ENCODE peak calls at places on chromosomes 7 and 10, in nine cellular contexts. T is H7; C is stimulated activated CD4-positive, alpha-beta T cell treated with anti-CD3 and anti-CD28 coated beads, Interleukin-1b, Interleukin-23, amount 100 ng/mL, for 4 hours; I is nucleus accumbens; A is transverse colon; N is effector CD4-positive, alpha-beta T cell; K is Caki2; B is effector memory CD4-positive, alpha-beta T cell; L is SJSA1. V is an unnamed sample.
A peak's percentile ranks its signal among the peaks of the same experiment; 100 is the strongest.

GRCh38 chr10:15808204-15808797 is 52.0 kb downstream of the MINDY3 start:
- DNase-seq in A (no peak), K (no peak), I (no peak), N (no peak), L (no peak), B (no peak), C (no peak), T (no peak), V (no peak)

GRCh38 chr7:77327932-77328628 is 88.1 kb downstream of the GSAP start:
- DNase-seq in C (no peak), A (no peak), L (no peak), B (no peak), I (no peak), N (no peak), K (no peak), T (no peak), V (no peak)

GRCh38 chr7:37231613-37232012 is 217.1 kb downstream of the ELMO1 start:
- DNase-seq in N (no peak), A (no peak), K (no peak), L (no peak), T (no peak), B (no peak), I (no peak), C (no peak), V (no peak)

GRCh38 chr7:12111461-12112405 is 99.4 kb upstream of the TMEM106B start:
- DNase-seq in B (no peak), T (peak; percentile 44), N (no peak), L (no peak), I (no peak), K (peak; percentile 59), A (peak; percentile 28), C (peak; percentile 6), V (peak; percentile 45)

GRCh38 chr10:79358811-79359210 is 11.5 kb downstream of the PPIF start:
- DNase-seq in B (no peak), K (no peak), I (no peak), C (no peak), T (no peak), L (no peak), N (no peak), A (peak; percentile 70), V (no peak)

GRCh38 chr7:75055830-75056431 is 17.7 kb downstream of the RCC1L start:
- DNase-seq in N (no peak), B (no peak), L (no peak), T (no peak), C (no peak), K (no peak), A (no peak), I (no peak), V (no peak)

GRCh38 chr7:30911133-30911532 is 520 bp upstream of the AQP1 start:
- DNase-seq in T (no peak), L (no peak), I (no peak), N (no peak), K (no peak), A (no peak), B (no peak), C (no peak), V (no peak)

GRCh38 chr7:112874909-112875308 is 84.7 kb upstream of the TMEM168 start:
- DNase-seq in K (no peak), I (no peak), B (no peak), C (no peak), T (no peak), L (no peak), N (no peak), A (no peak), V (no peak)

GRCh38 chr10:42982886-42983594 is 93.8 kb upstream of the RET start:
- DNase-seq in K (no peak), L (no peak), C (no peak), A (peak; percentile 5), N (no peak), B (no peak), T (no peak), I (no peak), V (no peak)

GRCh38 chr10:113261130-113261529 is 291.7 kb upstream of the HABP2 start:
- DNase-seq in N (no peak), T (no peak), K (no peak), L (no peak), I (no peak), A (no peak), B (no peak), C (no peak), V (no peak)

GRCh38 chr7:158272091-158272490 is 315.5 kb downstream of the PTPRN2 start:
- DNase-seq in I (no peak), N (no peak), C (no peak), T (peak; percentile 47), L (no peak), A (no peak), B (no peak), K (no peak), V (no peak)

GRCh38 chr7:43869898-43870240 is 552 bp upstream of the MRPS24 start:
- DNase-seq in T (peak; percentile 38), B (no peak), N (no peak), L (no peak), I (no peak), C (no peak), K (peak; percentile 67), A (peak; percentile 26), V (no peak)